ENCODE peak calls at places on chromosomes 1 and 21, in six cellular contexts. One of them, this sample, is unnamed.

GRCh38 chr1:92536593-92537332 is 50.0 kb upstream of the GFI1 start:
- DNase-seq in foreskin fibroblast: no peak
- DNase-seq in progenitor cell of endocrine pancreas: no peak
- DNase-seq in tibial artery: no peak
- DNase-seq in glutamatergic neuron: no peak
- DNase-seq in right lobe of liver: no peak
- DNase-seq in this sample: no peak

GRCh38 chr1:149986486-149987296 is 23.8 kb downstream of the OTUD7B start:
- DNase-seq in foreskin fibroblast: peak
- DNase-seq in progenitor cell of endocrine pancreas: no peak
- DNase-seq in tibial artery: no peak
- DNase-seq in glutamatergic neuron: no peak
- DNase-seq in right lobe of liver: no peak
- DNase-seq in this sample: no peak

GRCh38 chr1:36166938-36167910 is 11.3 kb downstream of the MAP7D1 start:
- DNase-seq in foreskin fibroblast: peak
- DNase-seq in progenitor cell of endocrine pancreas: no peak
- DNase-seq in tibial artery: no peak
- DNase-seq in glutamatergic neuron: no peak
- DNase-seq in right lobe of liver: no peak
- DNase-seq in this sample: no peak

GRCh38 chr1:204073837-204074273 is 940 bp downstream of the SOX13 start:
- DNase-seq in foreskin fibroblast: no peak
- DNase-seq in progenitor cell of endocrine pancreas: no peak
- DNase-seq in tibial artery: no peak
- DNase-seq in glutamatergic neuron: no peak
- DNase-seq in right lobe of liver: peak
- DNase-seq in this sample: no peak

GRCh38 chr1:55337801-55338447 is 122.8 kb upstream of the USP24 start:
- DNase-seq in foreskin fibroblast: peak
- DNase-seq in progenitor cell of endocrine pancreas: no peak
- DNase-seq in tibial artery: no peak
- DNase-seq in glutamatergic neuron: no peak
- DNase-seq in right lobe of liver: no peak
- DNase-seq in this sample: no peak

GRCh38 chr21:32253215-32253641 is 25.6 kb downstream of the MIS18A start:
- DNase-seq in foreskin fibroblast: no peak
- DNase-seq in progenitor cell of endocrine pancreas: no peak
- DNase-seq in tibial artery: no peak
- DNase-seq in glutamatergic neuron: no peak
- DNase-seq in right lobe of liver: no peak
- DNase-seq in this sample: no peak

GRCh38 chr21:42655797-42656770 is 2.7 kb downstream of the PDE9A start:
- DNase-seq in foreskin fibroblast: no peak
- DNase-seq in progenitor cell of endocrine pancreas: no peak
- DNase-seq in tibial artery: no peak
- DNase-seq in glutamatergic neuron: no peak
- DNase-seq in right lobe of liver: no peak
- DNase-seq in this sample: no peak

GRCh38 chr1:228074954-228075730 is 7.4 kb upstream of the ARF1 start:
- DNase-seq in foreskin fibroblast: no peak
- DNase-seq in progenitor cell of endocrine pancreas: no peak
- DNase-seq in tibial artery: peak
- DNase-seq in glutamatergic neuron: no peak
- DNase-seq in right lobe of liver: no peak
- DNase-seq in this sample: no peak

GRCh38 chr1:6415979-6416656 is 3.6 kb downstream of the HES2 start:
- DNase-seq in foreskin fibroblast: no peak
- DNase-seq in progenitor cell of endocrine pancreas: no peak
- DNase-seq in tibial artery: no peak
- DNase-seq in glutamatergic neuron: no peak
- DNase-seq in right lobe of liver: no peak
- DNase-seq in this sample: no peak

GRCh38 chr1:40478276-40478675 is 1.2 kb downstream of the ZFP69 start:
- DNase-seq in foreskin fibroblast: peak
- DNase-seq in progenitor cell of endocrine pancreas: no peak
- DNase-seq in tibial artery: no peak
- DNase-seq in glutamatergic neuron: no peak
- DNase-seq in right lobe of liver: no peak
- DNase-seq in this sample: no peak

GRCh38 chr1:14913475-14914155 is 239.9 kb upstream of the TMEM51 start:
- DNase-seq in foreskin fibroblast: no peak
- DNase-seq in progenitor cell of endocrine pancreas: no peak
- DNase-seq in tibial artery: no peak
- DNase-seq in glutamatergic neuron: no peak
- DNase-seq in right lobe of liver: no peak
- DNase-seq in this sample: no peak

GRCh38 chr1:160062134-160062533 is 7.8 kb downstream of the KCNJ10 start:
- DNase-seq in foreskin fibroblast: no peak
- DNase-seq in progenitor cell of endocrine pancreas: no peak
- DNase-seq in tibial artery: no peak
- DNase-seq in glutamatergic neuron: no peak
- DNase-seq in right lobe of liver: no peak
- DNase-seq in this sample: peak

GRCh38 chr1:231423648-231424047 is 1.6 kb upstream of the EGLN1 start:
- DNase-seq in foreskin fibroblast: no peak
- DNase-seq in progenitor cell of endocrine pancreas: no peak
- DNase-seq in tibial artery: no peak
- DNase-seq in glutamatergic neuron: no peak
- DNase-seq in right lobe of liver: no peak
- DNase-seq in this sample: no peak

GRCh38 chr21:35940074-35940927 is 120.0 kb downstream of the SETD4 start:
- DNase-seq in foreskin fibroblast: peak
- DNase-seq in progenitor cell of endocrine pancreas: no peak
- DNase-seq in tibial artery: no peak
- DNase-seq in glutamatergic neuron: peak
- DNase-seq in right lobe of liver: no peak
- DNase-seq in this sample: peak

GRCh38 chr21:15289896-15290841 is 225.4 kb upstream of the NRIP1 start:
- DNase-seq in foreskin fibroblast: no peak
- DNase-seq in progenitor cell of endocrine pancreas: peak
- DNase-seq in tibial artery: no peak
- DNase-seq in glutamatergic neuron: peak
- DNase-seq in right lobe of liver: no peak
- DNase-seq in this sample: peak

GRCh38 chr1:32454726-32455125 is 10.1 kb upstream of the ZBTB8B start:
- DNase-seq in foreskin fibroblast: no peak
- DNase-seq in progenitor cell of endocrine pancreas: no peak
- DNase-seq in tibial artery: no peak
- DNase-seq in glutamatergic neuron: no peak
- DNase-seq in right lobe of liver: no peak
- DNase-seq in this sample: no peak

GRCh38 chr1:53112271-53112774 is 30.1 kb downstream of the SLC1A7 start:
- DNase-seq in foreskin fibroblast: peak
- DNase-seq in progenitor cell of endocrine pancreas: no peak
- DNase-seq in tibial artery: no peak
- DNase-seq in glutamatergic neuron: no peak
- DNase-seq in right lobe of liver: no peak
- DNase-seq in this sample: no peak

GRCh38 chr1:13930151-13930550 is 230.2 kb downstream of the PRDM2 start:
- DNase-seq in foreskin fibroblast: no peak
- DNase-seq in progenitor cell of endocrine pancreas: no peak
- DNase-seq in tibial artery: no peak
- DNase-seq in glutamatergic neuron: no peak
- DNase-seq in right lobe of liver: no peak
- DNase-seq in this sample: no peak

GRCh38 chr1:199685369-199685768 is 342.1 kb upstream of the NR5A2 start:
- DNase-seq in foreskin fibroblast: peak
- DNase-seq in progenitor cell of endocrine pancreas: no peak
- DNase-seq in tibial artery: no peak
- DNase-seq in glutamatergic neuron: no peak
- DNase-seq in right lobe of liver: no peak
- DNase-seq in this sample: no peak

GRCh38 chr1:224747578-224747977 is 131.5 kb downstream of the CNIH3 start:
- DNase-seq in foreskin fibroblast: peak
- DNase-seq in progenitor cell of endocrine pancreas: no peak
- DNase-seq in tibial artery: no peak
- DNase-seq in glutamatergic neuron: no peak
- DNase-seq in right lobe of liver: no peak
- DNase-seq in this sample: no peak

GRCh38 chr1:59143824-59144223 is 153.1 kb upstream of the FGGY start:
- DNase-seq in foreskin fibroblast: peak
- DNase-seq in progenitor cell of endocrine pancreas: no peak
- DNase-seq in tibial artery: no peak
- DNase-seq in glutamatergic neuron: no peak
- DNase-seq in right lobe of liver: no peak
- DNase-seq in this sample: no peak

GRCh38 chr1:44678120-44678519 is 3.6 kb downstream of the ARMH1 start:
- DNase-seq in foreskin fibroblast: no peak
- DNase-seq in progenitor cell of endocrine pancreas: no peak
- DNase-seq in tibial artery: no peak
- DNase-seq in glutamatergic neuron: no peak
- DNase-seq in right lobe of liver: no peak
- DNase-seq in this sample: no peak

GRCh38 chr1:75134656-75134938 is 409 bp downstream of the LHX8 start:
- DNase-seq in foreskin fibroblast: no peak
- DNase-seq in progenitor cell of endocrine pancreas: no peak
- DNase-seq in tibial artery: no peak
- DNase-seq in glutamatergic neuron: no peak
- DNase-seq in right lobe of liver: no peak
- DNase-seq in this sample: no peak

GRCh38 chr1:159779403-159779851 is 1.3 kb upstream of the DUSP23 start:
- DNase-seq in foreskin fibroblast: peak
- DNase-seq in progenitor cell of endocrine pancreas: no peak
- DNase-seq in tibial artery: no peak
- DNase-seq in glutamatergic neuron: no peak
- DNase-seq in right lobe of liver: no peak
- DNase-seq in this sample: no peak

GRCh38 chr1:6554907-6555778 is at the start of gene TAS1R1:
- DNase-seq in foreskin fibroblast: peak
- DNase-seq in progenitor cell of endocrine pancreas: no peak
- DNase-seq in tibial artery: peak
- DNase-seq in glutamatergic neuron: no peak
- DNase-seq in right lobe of liver: peak
- DNase-seq in this sample: no peak

GRCh38 chr1:44808938-44809917 is 905 bp downstream of the BTBD19 start:
- DNase-seq in foreskin fibroblast: peak
- DNase-seq in progenitor cell of endocrine pancreas: no peak
- DNase-seq in tibial artery: peak
- DNase-seq in glutamatergic neuron: no peak
- DNase-seq in right lobe of liver: peak
- DNase-seq in this sample: no peak

GRCh38 chr1:237040823-237041222 is 1.2 kb upstream of the RYR2 start:
- DNase-seq in foreskin fibroblast: no peak
- DNase-seq in progenitor cell of endocrine pancreas: no peak
- DNase-seq in tibial artery: no peak
- DNase-seq in glutamatergic neuron: no peak
- DNase-seq in right lobe of liver: no peak
- DNase-seq in this sample: no peak

GRCh38 chr1:80217377-80217986 is 1211.0 kb upstream of the ADGRL4 start:
- DNase-seq in foreskin fibroblast: peak
- DNase-seq in progenitor cell of endocrine pancreas: no peak
- DNase-seq in tibial artery: no peak
- DNase-seq in glutamatergic neuron: no peak
- DNase-seq in right lobe of liver: peak
- DNase-seq in this sample: peak
- TF ChIP-seq CTCF in foreskin fibroblast: peak
- TF ChIP-seq CTCF in progenitor cell of endocrine pancreas: peak
- TF ChIP-seq CTCF in tibial artery: no peak
- TF ChIP-seq CTCF in glutamatergic neuron: no peak
- TF ChIP-seq CTCF in right lobe of liver: peak
- TF ChIP-seq CTCF in this sample: peak

DNA sequence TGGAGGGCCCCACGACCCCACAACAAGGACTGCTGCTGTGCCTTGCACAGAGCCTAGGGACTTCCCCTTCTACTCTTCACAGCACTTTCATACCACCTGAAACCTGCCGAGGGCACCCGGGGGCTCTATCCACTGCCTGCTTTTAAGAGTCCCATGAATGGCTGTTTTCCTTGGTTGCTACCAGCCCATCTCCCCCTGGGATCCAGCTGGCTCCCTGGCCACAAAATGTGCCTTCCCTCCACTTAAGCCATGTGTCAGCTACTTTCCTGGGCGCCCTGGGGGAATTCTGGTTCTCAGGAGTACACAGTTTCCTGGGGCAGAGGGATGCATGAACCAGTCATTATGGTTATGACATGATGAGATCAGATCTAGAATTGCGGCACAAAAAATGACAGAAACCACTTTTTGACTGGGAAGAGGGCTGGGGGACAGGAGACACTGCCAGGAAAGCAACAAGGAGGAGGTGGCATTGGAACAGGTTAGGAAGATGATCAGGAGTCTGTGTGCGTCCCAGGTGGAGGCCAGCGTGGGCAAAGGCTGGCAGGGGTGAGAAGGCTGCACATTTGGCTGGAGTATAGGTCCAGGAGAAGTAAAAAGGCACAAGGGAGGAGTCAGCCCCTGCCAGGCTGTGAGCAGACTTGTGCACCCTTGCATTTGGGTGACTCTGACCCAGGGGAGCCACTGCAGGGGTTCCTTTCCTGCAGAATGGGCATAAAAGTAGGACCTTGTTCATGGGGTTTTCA is 3.2 kb upstream of the TNFRSF8 start:
- DNase-seq in foreskin fibroblast: no peak
- DNase-seq in progenitor cell of endocrine pancreas: no peak
- DNase-seq in tibial artery: no peak
- DNase-seq in glutamatergic neuron: peak
- DNase-seq in right lobe of liver: no peak
- DNase-seq in this sample: no peak
- TF ChIP-seq CTCF in foreskin fibroblast: no peak
- TF ChIP-seq CTCF in progenitor cell of endocrine pancreas: no peak
- TF ChIP-seq CTCF in tibial artery: no peak
- TF ChIP-seq CTCF in glutamatergic neuron: no peak
- TF ChIP-seq CTCF in right lobe of liver: no peak
- TF ChIP-seq CTCF in this sample: no peak

GRCh38 chr1:246261641-246262040 is 245.4 kb downstream of the SMYD3 start:
- DNase-seq in foreskin fibroblast: no peak
- DNase-seq in progenitor cell of endocrine pancreas: no peak
- DNase-seq in tibial artery: no peak
- DNase-seq in glutamatergic neuron: no peak
- DNase-seq in right lobe of liver: no peak
- DNase-seq in this sample: no peak
- TF ChIP-seq CTCF in foreskin fibroblast: peak
- TF ChIP-seq CTCF in progenitor cell of endocrine pancreas: no peak
- TF ChIP-seq CTCF in tibial artery: no peak
- TF ChIP-seq CTCF in glutamatergic neuron: no peak
- TF ChIP-seq CTCF in right lobe of liver: no peak
- TF ChIP-seq CTCF in this sample: no peak

GRCh38 chr1:226353698-226354525 is 44.9 kb upstream of the LIN9 start:
- DNase-seq in foreskin fibroblast: no peak
- DNase-seq in progenitor cell of endocrine pancreas: no peak
- DNase-seq in tibial artery: no peak
- DNase-seq in glutamatergic neuron: no peak
- DNase-seq in right lobe of liver: no peak
- DNase-seq in this sample: no peak

GRCh38 chr1:226349081-226349480 is 40.1 kb upstream of the LIN9 start:
- DNase-seq in foreskin fibroblast: no peak
- DNase-seq in progenitor cell of endocrine pancreas: no peak
- DNase-seq in tibial artery: no peak
- DNase-seq in glutamatergic neuron: no peak
- DNase-seq in right lobe of liver: no peak
- DNase-seq in this sample: no peak

GRCh38 chr1:226351709-226352108 is 42.7 kb upstream of the LIN9 start:
- DNase-seq in foreskin fibroblast: no peak
- DNase-seq in progenitor cell of endocrine pancreas: no peak
- DNase-seq in tibial artery: no peak
- DNase-seq in glutamatergic neuron: no peak
- DNase-seq in right lobe of liver: no peak
- DNase-seq in this sample: no peak

GRCh38 chr1:226350504-226350865 is 41.5 kb upstream of the LIN9 start:
- DNase-seq in foreskin fibroblast: no peak
- DNase-seq in progenitor cell of endocrine pancreas: no peak
- DNase-seq in tibial artery: no peak
- DNase-seq in glutamatergic neuron: no peak
- DNase-seq in right lobe of liver: no peak
- DNase-seq in this sample: no peak

GRCh38 chr1:226349801-226350503 is 41.0 kb upstream of the LIN9 start:
- DNase-seq in foreskin fibroblast: no peak
- DNase-seq in progenitor cell of endocrine pancreas: no peak
- DNase-seq in tibial artery: no peak
- DNase-seq in glutamatergic neuron: no peak
- DNase-seq in right lobe of liver: no peak
- DNase-seq in this sample: no peak
- TF ChIP-seq CTCF in foreskin fibroblast: no peak
- TF ChIP-seq CTCF in progenitor cell of endocrine pancreas: no peak
- TF ChIP-seq CTCF in tibial artery: no peak
- TF ChIP-seq CTCF in glutamatergic neuron: no peak
- TF ChIP-seq CTCF in right lobe of liver: no peak
- TF ChIP-seq CTCF in this sample: no peak